ENCODE peak calls at places on chromosomes 12 and 14, in six cellular contexts. One of them, this sample, is unnamed.

GRCh38 chr12:90098132-90098779 is 389.6 kb upstream of the ATP2B1 start:
- DNase-seq in tibial artery: no peak
- DNase-seq in NCI-H146: no peak
- DNase-seq in fibroblast of the conjunctiva: no peak
- DNase-seq in mucosa of gallbladder: no peak
- DNase-seq in BE2C: no peak
- DNase-seq in this sample: no peak

GRCh38 chr12:79344855-79345840 is 345.6 kb downstream of the PAWR start:
- DNase-seq in fibroblast of the conjunctiva: peak; percentile 10
- DNase-seq in tibial artery: no peak
- DNase-seq in NCI-H146: peak; percentile 55
- DNase-seq in mucosa of gallbladder: no peak
- DNase-seq in BE2C: peak; percentile 28
- DNase-seq in this sample: no peak

GRCh38 chr12:75658826-75659823 is 147.7 kb upstream of the KRR1 start:
- DNase-seq in fibroblast of the conjunctiva: peak; percentile 24
- DNase-seq in tibial artery: no peak
- DNase-seq in mucosa of gallbladder: no peak
- DNase-seq in BE2C: no peak
- DNase-seq in NCI-H146: peak; percentile 68
- DNase-seq in this sample: no peak

GRCh38 chr14:106277503-106277902 is 751.1 kb downstream of the TMEM121 start:
- DNase-seq in NCI-H146: peak; percentile 16
- DNase-seq in mucosa of gallbladder: no peak
- DNase-seq in BE2C: peak; percentile 43
- DNase-seq in fibroblast of the conjunctiva: no peak
- DNase-seq in tibial artery: no peak
- DNase-seq in this sample: no peak

GRCh38 chr14:68167019-68167716 is 347.6 kb downstream of the RAD51B start:
- DNase-seq in fibroblast of the conjunctiva: no peak
- DNase-seq in BE2C: no peak
- DNase-seq in mucosa of gallbladder: no peak
- DNase-seq in NCI-H146: no peak
- DNase-seq in tibial artery: no peak
- DNase-seq in this sample: no peak

GRCh38 chr12:77299910-77300772 is 234.8 kb upstream of the E2F7 start:
- DNase-seq in NCI-H146: no peak
- DNase-seq in fibroblast of the conjunctiva: peak; percentile 47
- DNase-seq in mucosa of gallbladder: no peak
- DNase-seq in BE2C: no peak
- DNase-seq in tibial artery: no peak
- DNase-seq in this sample: no peak

GRCh38 chr14:94936411-94936892 is 166.5 kb upstream of the GSC start:
- DNase-seq in tibial artery: peak; percentile 72
- DNase-seq in fibroblast of the conjunctiva: peak; percentile 70
- DNase-seq in NCI-H146: peak; percentile 48
- DNase-seq in BE2C: peak; percentile 73
- DNase-seq in mucosa of gallbladder: peak; percentile 54
- DNase-seq in this sample: no peak

GRCh38 chr14:97218713-97219355 is 421.7 kb downstream of the VRK1 start:
- DNase-seq in NCI-H146: no peak
- DNase-seq in tibial artery: no peak
- DNase-seq in BE2C: no peak
- DNase-seq in fibroblast of the conjunctiva: no peak
- DNase-seq in mucosa of gallbladder: no peak
- DNase-seq in this sample: no peak

GRCh38 chr12:122909442-122910288 is 13.7 kb upstream of the VPS37B start:
- DNase-seq in fibroblast of the conjunctiva: no peak
- DNase-seq in NCI-H146: peak; percentile 91
- DNase-seq in tibial artery: no peak
- DNase-seq in mucosa of gallbladder: no peak
- DNase-seq in BE2C: no peak
- DNase-seq in this sample: no peak

GRCh38 chr12:93166891-93167307 is 210.8 kb upstream of the NUDT4 start:
- DNase-seq in tibial artery: no peak
- DNase-seq in mucosa of gallbladder: no peak
- DNase-seq in NCI-H146: no peak
- DNase-seq in BE2C: no peak
- DNase-seq in fibroblast of the conjunctiva: no peak
- DNase-seq in this sample: no peak

GRCh38 chr14:75286313-75286712 is 7.7 kb downstream of the FOS start:
- DNase-seq in fibroblast of the conjunctiva: no peak
- DNase-seq in tibial artery: no peak
- DNase-seq in NCI-H146: no peak
- DNase-seq in mucosa of gallbladder: no peak
- DNase-seq in BE2C: no peak
- DNase-seq in this sample: no peak

GRCh38 chr14:63759454-63759853 is 31.6 kb upstream of the SGPP1 start:
- DNase-seq in mucosa of gallbladder: no peak
- DNase-seq in fibroblast of the conjunctiva: no peak
- DNase-seq in tibial artery: no peak
- DNase-seq in NCI-H146: no peak
- DNase-seq in BE2C: no peak
- DNase-seq in this sample: no peak

GRCh38 chr14:53187921-53188463 is 34.9 kb upstream of the DDHD1 start:
- DNase-seq in BE2C: no peak
- DNase-seq in mucosa of gallbladder: no peak
- DNase-seq in fibroblast of the conjunctiva: no peak
- DNase-seq in NCI-H146: no peak
- DNase-seq in tibial artery: no peak
- DNase-seq in this sample: no peak

GRCh38 chr12:5407457-5407856 is 24.5 kb upstream of the NTF3 start:
- DNase-seq in fibroblast of the conjunctiva: no peak
- DNase-seq in BE2C: no peak
- DNase-seq in tibial artery: no peak
- DNase-seq in NCI-H146: no peak
- DNase-seq in mucosa of gallbladder: no peak
- DNase-seq in this sample: no peak

GRCh38 chr12:101839324-101840283 is 8.8 kb upstream of the GNPTAB start:
- DNase-seq in mucosa of gallbladder: peak; percentile 83
- DNase-seq in NCI-H146: peak; percentile 56
- DNase-seq in fibroblast of the conjunctiva: peak; percentile 34
- DNase-seq in tibial artery: peak; percentile 74
- DNase-seq in BE2C: peak; percentile 60
- DNase-seq in this sample: no peak

GRCh38 chr14:99201351-99202073 is 70.5 kb downstream of the BCL11B start:
- DNase-seq in tibial artery: no peak
- DNase-seq in fibroblast of the conjunctiva: no peak
- DNase-seq in NCI-H146: no peak
- DNase-seq in BE2C: no peak
- DNase-seq in mucosa of gallbladder: no peak
- DNase-seq in this sample: no peak

GRCh38 chr12:106739318-106739717 is 35.2 kb upstream of the RIC8B start:
- DNase-seq in fibroblast of the conjunctiva: no peak
- DNase-seq in tibial artery: no peak
- DNase-seq in NCI-H146: no peak
- DNase-seq in BE2C: no peak
- DNase-seq in mucosa of gallbladder: no peak
- DNase-seq in this sample: no peak

GRCh38 chr14:71555654-71556559 is 376.3 kb upstream of the RGS6 start:
- DNase-seq in NCI-H146: no peak
- DNase-seq in mucosa of gallbladder: no peak
- DNase-seq in fibroblast of the conjunctiva: no peak
- DNase-seq in tibial artery: no peak
- DNase-seq in BE2C: no peak
- DNase-seq in this sample: no peak

GRCh38 chr12:115035536-115036107 is 351.6 kb upstream of the TBX3 start:
- DNase-seq in mucosa of gallbladder: no peak
- DNase-seq in tibial artery: no peak
- DNase-seq in NCI-H146: no peak
- DNase-seq in fibroblast of the conjunctiva: no peak
- DNase-seq in BE2C: no peak
- DNase-seq in this sample: no peak

GRCh38 chr14:53062856-53063255 is 90.3 kb downstream of the DDHD1 start:
- DNase-seq in mucosa of gallbladder: no peak
- DNase-seq in BE2C: no peak
- DNase-seq in tibial artery: no peak
- DNase-seq in NCI-H146: no peak
- DNase-seq in fibroblast of the conjunctiva: peak; percentile 8
- DNase-seq in this sample: no peak

GRCh38 chr14:102209224-102209966 is 69.7 kb downstream of the WDR20 start:
- DNase-seq in NCI-H146: no peak
- DNase-seq in mucosa of gallbladder: no peak
- DNase-seq in tibial artery: no peak
- DNase-seq in BE2C: peak; percentile 69
- DNase-seq in fibroblast of the conjunctiva: no peak
- DNase-seq in this sample: no peak

GRCh38 chr14:74515891-74516412 is 22.4 kb downstream of the ISCA2 start:
- DNase-seq in mucosa of gallbladder: no peak
- DNase-seq in tibial artery: no peak
- DNase-seq in BE2C: no peak
- DNase-seq in NCI-H146: no peak
- DNase-seq in fibroblast of the conjunctiva: no peak
- DNase-seq in this sample: no peak

GRCh38 chr12:27635349-27635972 is 60.8 kb upstream of the REP15 start:
- DNase-seq in fibroblast of the conjunctiva: peak; percentile 68
- DNase-seq in tibial artery: no peak
- DNase-seq in NCI-H146: peak; percentile 32
- DNase-seq in mucosa of gallbladder: no peak
- DNase-seq in BE2C: no peak
- DNase-seq in this sample: no peak

GRCh38 chr12:93573552-93574223 is 1.2 kb downstream of the SOCS2 start:
- DNase-seq in tibial artery: peak; percentile 23
- DNase-seq in mucosa of gallbladder: no peak
- DNase-seq in NCI-H146: no peak
- DNase-seq in BE2C: no peak
- DNase-seq in fibroblast of the conjunctiva: no peak
- DNase-seq in this sample: no peak

GRCh38 chr12:51222461-51222860 is 4.6 kb upstream of the POU6F1 start:
- DNase-seq in NCI-H146: peak; percentile 62
- DNase-seq in BE2C: peak; percentile 33
- DNase-seq in tibial artery: no peak
- DNase-seq in mucosa of gallbladder: no peak
- DNase-seq in fibroblast of the conjunctiva: no peak
- DNase-seq in this sample: no peak

GRCh38 chr12:10191865-10192264 is 13.0 kb downstream of the TMEM52B start:
- DNase-seq in BE2C: no peak
- DNase-seq in tibial artery: no peak
- DNase-seq in mucosa of gallbladder: no peak
- DNase-seq in fibroblast of the conjunctiva: no peak
- DNase-seq in NCI-H146: no peak
- DNase-seq in this sample: no peak

GRCh38 chr14:67263499-67264149 is 22.4 kb downstream of the PALS1 start:
- DNase-seq in fibroblast of the conjunctiva: peak; percentile 49
- DNase-seq in NCI-H146: no peak
- DNase-seq in tibial artery: no peak
- DNase-seq in BE2C: no peak
- DNase-seq in mucosa of gallbladder: no peak
- DNase-seq in this sample: no peak

GRCh38 chr14:65482769-65483438 is 70.4 kb downstream of the FUT8 start:
- DNase-seq in tibial artery: no peak
- DNase-seq in BE2C: no peak
- DNase-seq in NCI-H146: no peak
- DNase-seq in fibroblast of the conjunctiva: no peak
- DNase-seq in mucosa of gallbladder: no peak
- DNase-seq in this sample: no peak

GRCh38 chr12:14937689-14938088 is 648 bp downstream of the ERP27 start:
- DNase-seq in NCI-H146: no peak
- DNase-seq in BE2C: no peak
- DNase-seq in tibial artery: no peak
- DNase-seq in fibroblast of the conjunctiva: no peak
- DNase-seq in mucosa of gallbladder: no peak
- DNase-seq in this sample: no peak

GRCh38 chr14:81198651-81199050 is 22.1 kb downstream of the GTF2A1 start:
- DNase-seq in tibial artery: no peak
- DNase-seq in BE2C: no peak
- DNase-seq in NCI-H146: no peak
- DNase-seq in mucosa of gallbladder: no peak
- DNase-seq in fibroblast of the conjunctiva: no peak
- DNase-seq in this sample: no peak

GRCh38 chr12:30514666-30515065 is 181.0 kb downstream of the IPO8 start:
- DNase-seq in NCI-H146: no peak
- DNase-seq in fibroblast of the conjunctiva: no peak
- DNase-seq in mucosa of gallbladder: no peak
- DNase-seq in tibial artery: no peak
- DNase-seq in BE2C: no peak
- DNase-seq in this sample: no peak

GRCh38 chr12:26434299-26434915 is 239.0 kb downstream of the SSPN start:
- DNase-seq in tibial artery: no peak
- DNase-seq in fibroblast of the conjunctiva: peak; percentile 59
- DNase-seq in NCI-H146: peak; percentile 84
- DNase-seq in mucosa of gallbladder: peak; percentile 15
- DNase-seq in BE2C: peak; percentile 39
- DNase-seq in this sample: no peak

This sample was measured in activated B cell treated with CpG ODN at 0.5 μM for 24 hours.